ENCODE peak calls at places on chromosomes 11 and 22, in six cellular contexts. O is A549, K is tibial nerve, G is body of pancreas, S is ovary, L is lower leg skin. M is an unnamed sample.

GRCh38 chr11:123561046-123561781 is 93.2 kb downstream of the SCN3B start:
- DNase-seq in O (no peak), K (no peak), G (peak), S (peak), L (no peak), M (no peak)

GRCh38 chr22:17629646-17630045 is 1.1 kb upstream of the ATP6V1E1 start:
- DNase-seq in O (no peak), K (no peak), G (no peak), S (no peak), L (no peak), M (no peak)

GRCh38 chr11:70503201-70503877 is 105.0 kb downstream of the CTTN start:
- DNase-seq in O (no peak), K (no peak), G (no peak), S (peak), L (no peak), M (no peak)

GRCh38 chr22:23789638-23790037 is 2.9 kb downstream of the SMARCB1 start:
- DNase-seq in O (no peak), K (no peak), G (no peak), S (no peak), L (no peak), M (no peak)

GRCh38 chr11:13376838-13377237 is 86.2 kb downstream of the BTBD10 start:
- DNase-seq in O (no peak), K (no peak), G (no peak), S (no peak), L (no peak), M (no peak)

GRCh38 chr22:28395920-28396447 is 283.7 kb downstream of the TTC28 start:
- DNase-seq in O (no peak), K (no peak), G (no peak), S (no peak), L (no peak), M (peak)

GRCh38 chr11:114081641-114082414 is 22.3 kb downstream of the ZBTB16 start:
- DNase-seq in O (no peak), K (no peak), G (no peak), S (no peak), L (no peak), M (peak)

GRCh38 chr22:24338701-24339451 is 68.2 kb downstream of the SPECC1L start:
- DNase-seq in O (no peak), K (no peak), G (no peak), S (no peak), L (no peak), M (no peak)

DNA sequence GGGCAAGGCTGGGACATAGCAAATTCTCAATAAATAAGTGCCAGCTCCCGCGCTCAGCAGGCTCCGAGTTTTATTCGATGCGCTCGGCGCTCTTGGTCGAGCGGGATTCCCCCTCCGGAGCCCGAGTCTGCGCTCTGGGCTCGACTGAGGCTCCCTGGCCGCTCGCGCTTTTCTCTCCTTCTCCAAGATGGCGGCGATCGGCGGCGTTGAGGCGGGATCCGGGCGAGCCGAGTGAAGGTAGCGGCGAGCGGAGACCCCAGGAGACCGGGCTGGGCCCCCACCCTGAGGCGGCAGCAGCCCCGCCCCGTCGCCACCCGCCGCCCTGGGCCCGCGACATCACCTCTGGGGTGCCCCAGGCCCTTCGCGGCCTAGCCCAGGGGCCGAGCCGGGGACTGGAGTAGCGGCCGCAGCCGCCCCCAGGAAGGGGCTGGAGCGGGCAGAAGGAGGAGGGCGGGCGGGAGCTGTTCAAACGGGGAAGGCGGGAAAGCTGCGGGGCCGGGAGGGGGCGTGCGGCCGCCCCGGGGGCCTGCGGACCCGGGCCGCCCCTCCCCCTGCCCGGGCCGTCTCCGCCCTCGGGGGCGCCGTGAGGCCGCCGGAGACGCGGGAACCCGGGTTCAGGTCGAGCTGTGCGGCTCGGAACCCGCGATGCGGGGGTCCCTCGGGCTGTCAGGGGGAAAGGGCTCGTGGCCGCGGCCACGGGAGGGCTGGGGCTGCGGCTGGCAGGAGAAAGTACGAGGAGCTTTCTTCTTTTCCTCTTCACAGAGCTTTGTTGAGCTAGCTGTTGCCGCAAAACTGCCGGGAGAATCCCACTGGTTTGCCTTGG is at the start of gene HMGXB4:
- DNase-seq in O (peak), K (peak), G (peak), S (peak), L (peak), M (peak)
- TF ChIP-seq POLR2A in O (no peak), K (peak), G (no peak), S (no peak), L (no peak), M (peak)

GRCh38 chr11:62621567-62622470 is at the start of gene B3GAT3:
- DNase-seq in O (peak), K (peak), G (peak), S (peak), L (peak), M (peak)
- TF ChIP-seq POLR2A in O (peak), K (peak), G (peak), S (peak), L (no peak), M (peak)

GRCh38 chr11:66371627-66372415 is at the start of gene SLC29A2:
- DNase-seq in O (peak), K (no peak), G (peak), S (no peak), L (peak), M (peak)
- TF ChIP-seq POLR2A in O (no peak), K (no peak), G (peak), S (no peak), L (no peak), M (no peak)

GRCh38 chr11:83008581-83008923 is 63.1 kb downstream of the RAB30 start:
- DNase-seq in O (no peak), K (no peak), G (no peak), S (no peak), L (no peak), M (peak)

GRCh38 chr11:83006877-83007330 is 64.8 kb downstream of the RAB30 start:
- DNase-seq in O (no peak), K (no peak), G (peak), S (no peak), L (no peak), M (no peak)

GRCh38 chr11:83009999-83010398 is 61.7 kb downstream of the RAB30 start:
- DNase-seq in O (no peak), K (no peak), G (no peak), S (no peak), L (no peak), M (no peak)

GRCh38 chr11:83007477-83007876 is 64.2 kb downstream of the RAB30 start:
- DNase-seq in O (no peak), K (no peak), G (no peak), S (no peak), L (no peak), M (no peak)

GRCh38 chr11:83007909-83008580 is 63.7 kb downstream of the RAB30 start:
- DNase-seq in O (no peak), K (no peak), G (peak), S (peak), L (no peak), M (peak)
- TF ChIP-seq POLR2A in O (no peak), K (no peak), G (no peak), S (no peak), L (no peak), M (no peak)

GRCh38 chr11:68002943-68003845 is 703 bp downstream of the UNC93B1 start:
- DNase-seq in O (no peak), K (no peak), G (peak), S (peak), L (no peak), M (peak)
- TF ChIP-seq POLR2A in O (no peak), K (no peak), G (no peak), S (no peak), L (no peak), M (no peak)